ENCODE peak calls at places on chromosome 7, in ten cellular contexts. G is cardiac muscle cell; I is lung microvascular endothelial cell; V is CD8-positive, alpha-beta T cell; K is dorsolateral prefrontal cortex; F is DMS 273 treated with DMSO at 0.1 percent for 48 hours; D is brain microvascular endothelial cell; E is H7; Z is stimulated activated CD8-positive, alpha-beta memory T cell treated with anti-CD3 and anti-CD28 coated beads, Interleukin-4, amount 100 ng/mL, for 1 hour; Y is activated T-cell treated with anti-CD3 and anti-CD28 coated beads, Interleukin-2, amount 50 U/mL, for 24 hours. B is an unnamed sample.

GRCh38 chr7:45579386-45579785 is 5.2 kb downstream of the ADCY1 start:
- DNase-seq in E (no peak), D (no peak), G (no peak), F (no peak), Z (no peak), K (no peak), Y (no peak), V (no peak), I (no peak), B (no peak)

GRCh38 chr7:80257751-80258150 is 123.1 kb downstream of the GNAI1 start:
- DNase-seq in F (no peak), D (no peak), K (no peak), Z (no peak), I (no peak), Y (no peak), V (no peak), G (no peak), E (no peak), B (no peak)

GRCh38 chr7:6248581-6248980 is 23.8 kb downstream of the CYTH3 start:
- DNase-seq in K (no peak), G (peak), Z (no peak), D (peak), V (no peak), I (peak), Y (no peak), E (no peak), F (no peak), B (no peak)

GRCh38 chr7:70285176-70285575 is 686.9 kb downstream of the AUTS2 start:
- DNase-seq in D (no peak), F (no peak), G (no peak), Z (no peak), V (no peak), E (no peak), K (no peak), I (no peak), Y (no peak), B (no peak)

GRCh38 chr7:22732556-22733126 is 5.6 kb downstream of the IL6 start:
- DNase-seq in Z (no peak), K (no peak), Y (no peak), E (no peak), F (no peak), I (peak), D (peak), G (peak), V (no peak), B (peak)

GRCh38 chr7:16726189-16726588 is 27.4 kb upstream of the TSPAN13 start:
- DNase-seq in E (no peak), D (no peak), V (no peak), K (no peak), Y (no peak), I (no peak), Z (no peak), G (no peak), F (no peak), B (no peak)

GRCh38 chr7:27616914-27617548 is 45.7 kb downstream of the HIBADH start:
- DNase-seq in G (no peak), K (no peak), I (no peak), E (no peak), D (no peak), Z (no peak), Y (no peak), V (no peak), F (no peak), B (no peak)

GRCh38 chr7:105583061-105583460 is 1.8 kb upstream of the EFCAB10 start:
- DNase-seq in F (no peak), K (no peak), I (no peak), Z (no peak), D (no peak), E (no peak), Y (no peak), V (no peak), G (no peak), B (no peak)

GRCh38 chr7:65503434-65504152 is 129.9 kb downstream of the ZNF92 start:
- DNase-seq in Z (no peak), E (no peak), I (no peak), D (no peak), Y (no peak), G (no peak), V (no peak), F (no peak), K (no peak), B (no peak)

GRCh38 chr7:131108212-131108980 is 219.3 kb upstream of the MKLN1 start:
- DNase-seq in F (no peak), Z (no peak), V (peak), Y (no peak), I (peak), G (peak), E (no peak), D (peak), K (no peak), B (no peak)

GRCh38 chr7:112790651-112790973 is 419 bp upstream of the TMEM168 start:
- DNase-seq in G (no peak), E (no peak), F (no peak), I (no peak), Z (no peak), Y (no peak), V (no peak), K (no peak), D (no peak), B (no peak)

GRCh38 chr7:104859754-104860426 is 154.1 kb upstream of the KMT2E start:
- DNase-seq in V (no peak), K (no peak), E (no peak), G (no peak), D (no peak), Z (no peak), F (no peak), Y (no peak), I (no peak), B (no peak)

GRCh38 chr7:30471205-30471604 is 7.4 kb downstream of the NOD1 start:
- DNase-seq in K (no peak), I (no peak), Y (no peak), Z (no peak), G (no peak), D (no peak), F (no peak), E (no peak), V (peak), B (no peak)

GRCh38 chr7:931871-932650 is 22.4 kb downstream of the ADAP1 start:
- DNase-seq in I (no peak), Y (no peak), Z (no peak), E (no peak), D (no peak), F (no peak), K (no peak), G (no peak), V (no peak), B (no peak)

GRCh38 chr7:102836206-102836938 is 76.4 kb upstream of the LRRC17 start:
- DNase-seq in F (no peak), I (peak), D (peak), Z (no peak), E (no peak), V (no peak), K (no peak), Y (no peak), G (peak), B (no peak)

GRCh38 chr7:93378131-93378530 is 146.0 kb downstream of the VPS50 start:
- DNase-seq in E (no peak), D (no peak), Y (no peak), V (no peak), K (no peak), Z (no peak), F (no peak), I (no peak), G (no peak), B (no peak)

GRCh38 chr7:1366801-1367405 is 92.4 kb downstream of the MICALL2 start:
- DNase-seq in F (no peak), E (peak), V (no peak), I (no peak), K (no peak), Z (no peak), G (no peak), Y (no peak), D (no peak), B (no peak)

GRCh38 chr7:80942261-80943041 is 23.6 kb upstream of the SEMA3C start:
- DNase-seq in V (no peak), G (peak), K (no peak), I (peak), Z (no peak), F (peak), Y (no peak), E (peak), D (peak), B (no peak)

GRCh38 chr7:102445674-102446071 is 12.3 kb downstream of the ORAI2 start:
- DNase-seq in Y (no peak), F (no peak), Z (no peak), G (no peak), K (no peak), E (no peak), V (no peak), I (no peak), D (no peak), B (no peak)

GRCh38 chr7:96167424-96167823 is 154.5 kb downstream of the SLC25A13 start:
- DNase-seq in V (no peak), K (no peak), I (no peak), Y (no peak), F (no peak), Z (no peak), G (no peak), E (no peak), D (no peak), B (no peak)

GRCh38 chr7:14020339-14020900 is 31.0 kb upstream of the ETV1 start:
- DNase-seq in D (peak), Y (no peak), G (no peak), E (no peak), K (no peak), Z (no peak), I (no peak), F (no peak), V (no peak), B (no peak)

GRCh38 chr7:96713037-96713436 is 3.4 kb upstream of the SEM1 start:
- DNase-seq in K (no peak), V (no peak), E (no peak), I (no peak), G (no peak), Z (no peak), Y (no peak), D (no peak), F (no peak), B (no peak)

GRCh38 chr7:110065112-110065511 is 1025.8 kb upstream of the LRRN3 start:
- DNase-seq in F (no peak), G (no peak), I (no peak), Y (no peak), K (no peak), D (no peak), E (no peak), V (no peak), Z (no peak), B (peak)

GRCh38 chr7:137337902-137338301 is 5.6 kb downstream of the PTN start:
- DNase-seq in G (no peak), E (peak), V (no peak), D (no peak), I (no peak), Y (no peak), F (no peak), K (no peak), Z (no peak), B (no peak)

GRCh38 chr7:142873871-142874270 is 11.7 kb downstream of the TRPV6 start:
- DNase-seq in F (no peak), D (no peak), Z (no peak), V (no peak), K (no peak), G (no peak), I (no peak), Y (no peak), E (no peak), B (no peak)

GRCh38 chr7:68684246-68684850 is 913.9 kb upstream of the AUTS2 start:
- DNase-seq in F (no peak), G (peak), K (no peak), I (no peak), D (no peak), E (no peak), V (no peak), Z (no peak), Y (no peak), B (peak)

GRCh38 chr7:112052993-112053392 is 153.2 kb downstream of the DOCK4 start:
- DNase-seq in D (no peak), I (peak), V (no peak), F (no peak), E (no peak), Z (no peak), Y (no peak), G (no peak), K (no peak), B (no peak)

GRCh38 chr7:155262010-155262409 is 35.7 kb upstream of the INSIG1 start:
- DNase-seq in K (no peak), E (no peak), Y (no peak), D (no peak), G (no peak), V (no peak), Z (no peak), F (no peak), I (no peak), B (no peak)

GRCh38 chr7:112371721-112372120 is 78.5 kb upstream of the IFRD1 start:
- DNase-seq in Y (no peak), G (peak), V (no peak), D (no peak), I (no peak), Z (no peak), E (no peak), F (no peak), K (no peak), B (no peak)

B was measured in DMS153.